ENCODE peak calls at places on chromosome 18, in seven cellular contexts. P is kidney glomerular epithelial cell; S is breast epithelium; M is activated CD4-positive, alpha-beta T cell treated with anti-CD3 and anti-CD28 coated beads for 48 hours; V is hypothalamus; R is gastrocnemius medialis; I is NCI-H2107. X is an unnamed sample.

GRCh38 chr18:79625195-79625923 is 54.2 kb upstream of the CTDP1 start:
- DNase-seq in P (peak), S (no peak), M (peak), V (no peak), R (no peak), I (no peak), X (no peak)

GRCh38 chr18:48358868-48359267 is 50.3 kb downstream of the ZBTB7C start:
- DNase-seq in P (no peak), S (no peak), M (no peak), V (no peak), R (no peak), I (no peak), X (peak)

GRCh38 chr18:551404-552061 is 28.6 kb upstream of the CETN1 start:
- DNase-seq in P (no peak), S (no peak), M (no peak), V (no peak), R (no peak), I (no peak), X (no peak)

GRCh38 chr18:56391933-56392590 is 246.3 kb downstream of the TXNL1 start:
- DNase-seq in P (no peak), S (no peak), M (no peak), V (no peak), R (no peak), I (no peak), X (no peak)

GRCh38 chr18:32284284-32284683 is 94.4 kb downstream of the MEP1B start:
- DNase-seq in P (peak), S (no peak), M (no peak), V (no peak), R (no peak), I (no peak), X (no peak)

GRCh38 chr18:11096839-11097750 is 52.3 kb downstream of the PIEZO2 start:
- DNase-seq in P (no peak), S (no peak), M (no peak), V (no peak), R (no peak), I (no peak), X (no peak)

GRCh38 chr18:65288908-65289307 is 461.9 kb upstream of the CDH7 start:
- DNase-seq in P (no peak), S (no peak), M (no peak), V (no peak), R (no peak), I (no peak), X (no peak)

GRCh38 chr18:70128271-70128670 is 77.2 kb downstream of the RTTN start:
- DNase-seq in P (no peak), S (no peak), M (no peak), V (no peak), R (no peak), I (no peak), X (no peak)

GRCh38 chr18:34783485-34783884 is 73.4 kb downstream of the DTNA start:
- DNase-seq in P (no peak), S (no peak), M (no peak), V (no peak), R (no peak), I (no peak), X (no peak)

GRCh38 chr18:69402219-69402989 is 1.7 kb downstream of the DOK6 start:
- DNase-seq in P (no peak), S (no peak), M (no peak), V (no peak), R (no peak), I (no peak), X (no peak)

GRCh38 chr18:3036108-3036507 is 23.2 kb upstream of the LPIN2 start:
- DNase-seq in P (no peak), S (no peak), M (no peak), V (no peak), R (no peak), I (no peak), X (no peak)

GRCh38 chr18:48613589-48613988 is 74.8 kb downstream of the CTIF start:
- DNase-seq in P (no peak), S (no peak), M (no peak), V (peak), R (peak), I (no peak), X (peak)

GRCh38 chr18:37261246-37261927 is 304.2 kb downstream of the CELF4 start:
- DNase-seq in P (no peak), S (no peak), M (no peak), V (no peak), R (no peak), I (no peak), X (no peak)

GRCh38 chr18:57909620-57910019 is 106.5 kb upstream of the ATP8B1 start:
- DNase-seq in P (no peak), S (no peak), M (no peak), V (no peak), R (no peak), I (no peak), X (no peak)

GRCh38 chr18:46220116-46220515 is 115.9 kb downstream of the HAUS1 start:
- DNase-seq in P (peak), S (no peak), M (no peak), V (no peak), R (no peak), I (no peak), X (no peak)

X was measured in ascending aorta.